ENCODE peak calls at places on chromosomes 7 and 10, in nine cellular contexts. K, I, T, A, X, G, Z, L and Q are unnamed samples.

GRCh38 chr7:69893915-69894314 is 295.6 kb downstream of the AUTS2 start:
- DNase-seq in X (no peak), Z (no peak), T (no peak), L (no peak), K (no peak), A (peak; percentile 27), G (no peak), I (no peak), Q (no peak)

GRCh38 chr10:131176907-131177306 is 134.6 kb downstream of the TCERG1L start:
- DNase-seq in I (no peak), A (no peak), Z (no peak), X (no peak), L (peak; percentile 20), T (no peak), K (no peak), G (no peak), Q (no peak)

GRCh38 chr7:101911800-101912705 is 94.6 kb downstream of the CUX1 start:
- DNase-seq in K (peak; percentile 40), L (no peak), G (peak; percentile 46), Z (no peak), I (peak; percentile 24), A (no peak), X (peak; percentile 29), T (no peak), Q (peak; percentile 97)

GRCh38 chr7:129176853-129177369 is 11.5 kb upstream of the SMO start:
- DNase-seq in L (no peak), K (no peak), T (no peak), A (no peak), I (no peak), G (no peak), X (no peak), Z (no peak), Q (no peak)

GRCh38 chr10:132739225-132739613 is 46.7 kb downstream of the NKX6-2 start:
- DNase-seq in G (no peak), X (no peak), K (no peak), Z (no peak), T (no peak), I (no peak), L (no peak), A (no peak), Q (no peak)

GRCh38 chr7:148222716-148223115 is 367.9 kb upstream of the C7orf33 start:
- DNase-seq in T (no peak), X (no peak), A (no peak), I (no peak), Z (no peak), G (no peak), L (no peak), K (no peak), Q (no peak)

GRCh38 chr7:39741942-39742623 is 118.7 kb downstream of the RALA start:
- DNase-seq in A (peak; percentile 32), I (no peak), Z (no peak), G (peak; percentile 17), L (peak; percentile 92), K (no peak), T (no peak), X (peak; percentile 64), Q (no peak)

GRCh38 chr10:121579656-121580055 is 18.6 kb downstream of the FGFR2 start:
- DNase-seq in X (no peak), G (no peak), T (no peak), L (peak; percentile 53), A (no peak), K (no peak), I (peak; percentile 61), Z (peak; percentile 73), Q (no peak)

GRCh38 chr10:48216744-48217143 is 57.8 kb downstream of the FRMPD2 start:
- DNase-seq in X (no peak), G (no peak), L (no peak), I (no peak), K (no peak), T (no peak), A (no peak), Z (no peak), Q (no peak)

GRCh38 chr10:127612-128432 is 7.4 kb upstream of the ZMYND11 start:
- DNase-seq in T (no peak), X (no peak), L (no peak), Z (no peak), I (no peak), G (peak; percentile 41), K (no peak), A (no peak), Q (no peak)

GRCh38 chr10:50469778-50470193 is 154.0 kb downstream of the SGMS1 start:
- DNase-seq in X (peak; percentile 33), I (no peak), T (no peak), A (peak; percentile 50), G (peak; percentile 66), Z (no peak), K (no peak), L (no peak), Q (peak; percentile 55)

GRCh38 chr10:103277713-103278299 is 868 bp downstream of the INA start:
- DNase-seq in I (no peak), T (no peak), L (peak; percentile 40), Z (no peak), X (no peak), G (no peak), K (no peak), A (no peak), Q (no peak)

GRCh38 chr10:130801784-130802183 is 509.7 kb downstream of the TCERG1L start:
- DNase-seq in X (no peak), I (no peak), Z (no peak), G (no peak), L (no peak), A (no peak), K (no peak), T (no peak), Q (no peak)

GRCh38 chr7:80833289-80834104 is 85.4 kb downstream of the SEMA3C start:
- DNase-seq in A (peak; percentile 77), T (no peak), G (no peak), Z (no peak), I (no peak), L (no peak), K (no peak), X (no peak), Q (no peak)

GRCh38 chr10:76868088-76868949 is 769.3 kb downstream of the KCNMA1 start:
- DNase-seq in L (no peak), X (no peak), Z (no peak), K (no peak), G (no peak), I (no peak), T (no peak), A (peak; percentile 71), Q (no peak)

GRCh38 chr10:24991298-24991697 is 24.7 kb downstream of the ENKUR start:
- DNase-seq in I (no peak), A (no peak), G (no peak), T (no peak), K (no peak), X (no peak), Z (no peak), L (no peak), Q (no peak)

GRCh38 chr7:112505495-112505894 is 24.7 kb downstream of the LSMEM1 start:
- DNase-seq in T (no peak), G (no peak), Z (no peak), A (no peak), X (no peak), K (no peak), L (no peak), I (no peak), Q (no peak)

GRCh38 chr10:69895759-69896158 is 94.1 kb downstream of the COL13A1 start:
- DNase-seq in A (peak; percentile 96), G (no peak), X (no peak), K (no peak), Z (no peak), L (no peak), T (no peak), I (no peak), Q (no peak)

GRCh38 chr10:72785422-72785818 is 93.5 kb downstream of the MCU start:
- DNase-seq in A (no peak), G (no peak), X (no peak), Z (no peak), T (no peak), L (no peak), K (no peak), I (no peak), Q (no peak)

GRCh38 chr7:44222776-44223261 is 22.0 kb downstream of the YKT6 start:
- DNase-seq in I (no peak), G (no peak), K (no peak), Z (no peak), X (no peak), A (no peak), T (peak; percentile 41), L (no peak), Q (peak; percentile 41)

GRCh38 chr10:58465641-58466040 is 47.0 kb upstream of the BICC1 start:
- DNase-seq in A (peak; percentile 38), K (no peak), T (no peak), Z (no peak), G (no peak), L (no peak), I (no peak), X (no peak), Q (no peak)

GRCh38 chr10:127695431-127695830 is 41.6 kb upstream of the FOXI2 start:
- DNase-seq in I (no peak), T (no peak), X (no peak), Z (no peak), L (no peak), A (no peak), K (no peak), G (no peak), Q (no peak)

GRCh38 chr7:15309891-15310290 is 251.9 kb downstream of the AGMO start:
- DNase-seq in X (no peak), Z (no peak), K (no peak), G (no peak), L (no peak), A (peak; percentile 87), T (no peak), I (no peak), Q (no peak)

GRCh38 chr7:121198502-121198901 is 130.3 kb upstream of the WNT16 start:
- DNase-seq in Z (no peak), T (no peak), L (no peak), K (no peak), G (no peak), A (no peak), I (no peak), X (no peak), Q (no peak)
- H3K27ac ChIP-seq in Z (no peak overlapping the region), T (no peak overlapping the region), L (no peak overlapping the region), K (no peak overlapping the region), G (no peak overlapping the region), A (no peak overlapping the region), I (no peak overlapping the region), X (no peak overlapping the region), Q (no peak overlapping the region)

GRCh38 chr7:147171013-147171391 is 1054.4 kb downstream of the CNTNAP2 start:
- DNase-seq in L (no peak), X (no peak), Z (no peak), T (no peak), I (no peak), K (no peak), G (no peak), A (no peak), Q (no peak)
- H3K27ac ChIP-seq in L (no peak overlapping the region), X (no peak overlapping the region), Z (no peak overlapping the region), T (no peak overlapping the region), I (no peak overlapping the region), K (no peak overlapping the region), G (no peak overlapping the region), A (no peak overlapping the region), Q (no peak overlapping the region)

GRCh38 chr10:110507303-110507702 is 9.6 kb downstream of the DUSP5 start:
- DNase-seq in K (no peak), Z (no peak), L (no peak), G (no peak), I (no peak), A (no peak), X (no peak), T (no peak), Q (no peak)
- H3K27ac ChIP-seq in K (no peak overlapping the region), Z (no peak overlapping the region), L (no peak overlapping the region), G (no peak overlapping the region), I (no peak overlapping the region), A (no peak overlapping the region), X (no peak overlapping the region), T (no peak overlapping the region), Q (peak overlapping the region; percentile 1)

GRCh38 chr7:90728568-90728967 is 132.4 kb downstream of the CDK14 start:
- DNase-seq in L (no peak), G (no peak), A (no peak), I (no peak), K (no peak), Z (no peak), T (no peak), X (no peak), Q (no peak)
- H3K27ac ChIP-seq in L (no peak overlapping the region), G (no peak overlapping the region), A (no peak overlapping the region), I (no peak overlapping the region), K (no peak overlapping the region), Z (no peak overlapping the region), T (no peak overlapping the region), X (no peak overlapping the region), Q (no peak overlapping the region)